ENCODE peak calls at places on chromosomes 16 and 17, in ten cellular contexts. P is brain microvascular endothelial cell, J is tibial artery, H is neuronal stem cell, F is AG04450, M is neural progenitor cell, R is stomach, G is lower lobe of right lung, V is heart right ventricle, O is mesenchymal stem cell. X is an unnamed sample.

GRCh38 chr16:52929478-52929877 is 123.2 kb downstream of the CHD9NB start:
- DNase-seq in P (no peak), J (no peak), H (no peak), F (no peak), M (no peak), R (no peak), G (no peak), V (no peak), O (no peak), X (no peak)

GRCh38 chr17:835263-835662 is 53.1 kb downstream of the MRM3 start:
- DNase-seq in P (peak), J (no peak), H (no peak), F (peak), M (peak), R (no peak), G (no peak), V (no peak), O (peak), X (peak)

GRCh38 chr17:6654816-6655731 is 3.5 kb downstream of the C17orf100 start:
- DNase-seq in P (no peak), J (no peak), H (no peak), F (no peak), M (peak), R (peak), G (peak), V (no peak), O (peak), X (no peak)

GRCh38 chr17:77734371-77735050 is 224.0 kb upstream of the TNRC6C start:
- DNase-seq in P (peak), J (peak), H (no peak), F (no peak), M (peak), R (peak), G (peak), V (peak), O (peak), X (peak)

GRCh38 chr16:81174644-81175324 is 63.7 kb upstream of the BCO1 start:
- DNase-seq in P (peak), J (no peak), H (no peak), F (peak), M (no peak), R (no peak), G (no peak), V (no peak), O (peak), X (no peak)

GRCh38 chr16:84013787-84014569 is 28.6 kb downstream of the SLC38A8 start:
- DNase-seq in P (peak), J (no peak), H (peak), F (no peak), M (peak), R (peak), G (peak), V (no peak), O (peak), X (no peak)

GRCh38 chr16:46961373-46962353 is 11.8 kb downstream of the DNAJA2 start:
- DNase-seq in P (no peak), J (no peak), H (no peak), F (no peak), M (no peak), R (no peak), G (no peak), V (no peak), O (no peak), X (no peak)

GRCh38 chr17:10398352-10398751 is 23.4 kb downstream of the MYH8 start:
- DNase-seq in P (no peak), J (no peak), H (no peak), F (no peak), M (peak), R (no peak), G (no peak), V (no peak), O (no peak), X (no peak)

GRCh38 chr17:69485901-69486643 is 71.6 kb downstream of the MAP2K6 start:
- DNase-seq in P (peak), J (no peak), H (no peak), F (no peak), M (no peak), R (no peak), G (no peak), V (no peak), O (peak), X (no peak)

GRCh38 chr16:8741636-8742427 is 55.6 kb downstream of the TMEM186 start:
- DNase-seq in P (no peak), J (no peak), H (no peak), F (no peak), M (no peak), R (no peak), G (no peak), V (no peak), O (no peak), X (no peak)

GRCh38 chr17:41486316-41486715 is 3.4 kb downstream of the KRT36 start:
- DNase-seq in P (no peak), J (no peak), H (no peak), F (no peak), M (no peak), R (no peak), G (no peak), V (no peak), O (no peak), X (no peak)

GRCh38 chr17:49046912-49047311 is 49.7 kb downstream of the IGF2BP1 start:
- DNase-seq in P (no peak), J (no peak), H (no peak), F (no peak), M (no peak), R (no peak), G (no peak), V (no peak), O (no peak), X (no peak)

GRCh38 chr17:45948881-45949624 is 50.0 kb upstream of the STH start:
- DNase-seq in P (peak), J (peak), H (peak), F (peak), M (peak), R (peak), G (peak), V (peak), O (peak), X (peak)

GRCh38 chr17:18981642-18982424 is 22.7 kb downstream of the FAM83G start:
- DNase-seq in P (peak), J (no peak), H (no peak), F (no peak), M (peak), R (peak), G (no peak), V (no peak), O (peak), X (no peak)

GRCh38 chr17:77420476-77420803 is 279.7 kb downstream of the SEC14L1 start:
- DNase-seq in P (no peak), J (no peak), H (no peak), F (no peak), M (no peak), R (no peak), G (no peak), V (no peak), O (no peak), X (no peak)

DNA sequence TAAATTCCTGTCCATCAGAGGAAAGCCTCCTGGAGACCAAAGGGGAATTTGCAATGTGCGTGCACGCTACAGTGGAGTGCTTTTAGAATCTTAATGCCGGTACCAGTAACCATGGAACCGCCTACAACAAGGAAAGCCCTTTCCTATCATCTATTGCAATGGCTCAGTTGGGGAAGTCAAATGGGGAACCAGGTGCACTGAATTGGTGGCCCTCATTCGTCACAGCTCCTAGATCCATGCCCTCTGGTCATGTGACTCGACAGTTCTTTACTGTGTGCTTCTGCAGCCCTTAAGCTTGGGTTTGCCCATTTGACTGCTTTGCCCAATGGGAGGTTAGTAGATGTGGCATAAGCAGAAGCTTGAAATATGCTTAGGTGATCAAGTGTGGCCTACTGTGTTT is 110.0 kb downstream of the XYLT1 start:
- DNase-seq in P (no peak), J (no peak), H (no peak), F (no peak), M (no peak), R (no peak), G (no peak), V (no peak), O (no peak), X (no peak)
- H3K4me3 ChIP-seq in P (no peak), J (no peak), H (no peak), F (no peak), M (no peak), R (no peak), G (no peak), V (no peak), O (no peak), X (no peak)

GRCh38 chr17:44174427-44174826 is 3.9 kb downstream of the ASB16 start:
- DNase-seq in P (no peak), J (no peak), H (no peak), F (no peak), M (no peak), R (no peak), G (no peak), V (no peak), O (no peak), X (no peak)

GRCh38 chr17:44167181-44167861 is 3.2 kb upstream of the ASB16 start:
- DNase-seq in P (no peak), J (no peak), H (no peak), F (no peak), M (no peak), R (no peak), G (no peak), V (no peak), O (no peak), X (no peak)

GRCh38 chr17:44171931-44172455 is 1.5 kb downstream of the ASB16 start:
- DNase-seq in P (no peak), J (no peak), H (no peak), F (no peak), M (no peak), R (no peak), G (no peak), V (no peak), O (no peak), X (no peak)

GRCh38 chr17:44170499-44171201 is at the start of gene ASB16:
- DNase-seq in P (no peak), J (peak), H (no peak), F (no peak), M (peak), R (peak), G (no peak), V (peak), O (peak), X (no peak)

GRCh38 chr17:44170135-44170498 is 387 bp upstream of the ASB16 start:
- DNase-seq in P (no peak), J (no peak), H (no peak), F (no peak), M (no peak), R (no peak), G (no peak), V (no peak), O (no peak), X (no peak)
- H3K27ac ChIP-seq in P (no peak), J (peak), H (peak), F (no peak), M (no peak), R (peak), G (no peak), V (peak), O (no peak), X (peak)

GRCh38 chr17:42670199-42670924 is 6.4 kb downstream of the PLEKHH3 start:
- DNase-seq in P (no peak), J (no peak), H (no peak), F (no peak), M (peak), R (no peak), G (no peak), V (no peak), O (no peak), X (no peak)
- H3K4me3 ChIP-seq in P (peak), J (no peak), H (no peak), F (no peak), M (peak), R (peak), G (peak), V (no peak), O (no peak), X (no peak)

GRCh38 chr17:17538417-17539391 is 42.5 kb upstream of the RASD1 start:
- DNase-seq in P (no peak), J (no peak), H (no peak), F (no peak), M (no peak), R (peak), G (no peak), V (no peak), O (no peak), X (no peak)

GRCh38 chr17:17536702-17537101 is 40.5 kb upstream of the RASD1 start:
- DNase-seq in P (no peak), J (no peak), H (no peak), F (no peak), M (no peak), R (no peak), G (no peak), V (no peak), O (no peak), X (no peak)

GRCh38 chr17:17535957-17536356 is 39.8 kb upstream of the RASD1 start:
- DNase-seq in P (peak), J (peak), H (no peak), F (no peak), M (no peak), R (peak), G (peak), V (peak), O (no peak), X (peak)

GRCh38 chr17:17539591-17539990 is 43.4 kb upstream of the RASD1 start:
- DNase-seq in P (no peak), J (no peak), H (no peak), F (no peak), M (no peak), R (no peak), G (no peak), V (no peak), O (no peak), X (no peak)

GRCh38 chr17:17537311-17538099 is 41.3 kb upstream of the RASD1 start:
- DNase-seq in P (no peak), J (no peak), H (no peak), F (no peak), M (no peak), R (no peak), G (no peak), V (no peak), O (peak), X (no peak)
- H3K27ac ChIP-seq in P (no peak), J (peak), H (no peak), F (no peak), M (no peak), R (peak), G (peak), V (no peak), O (no peak), X (no peak)

GRCh38 chr16:88635671-88636070 is 2.7 kb upstream of the IL17C start:
- DNase-seq in P (no peak), J (no peak), H (no peak), F (no peak), M (no peak), R (no peak), G (no peak), V (no peak), O (no peak), X (no peak)
- H3K4me3 ChIP-seq in P (no peak), J (no peak), H (no peak), F (no peak), M (no peak), R (no peak), G (no peak), V (no peak), O (no peak), X (no peak)

DNA sequence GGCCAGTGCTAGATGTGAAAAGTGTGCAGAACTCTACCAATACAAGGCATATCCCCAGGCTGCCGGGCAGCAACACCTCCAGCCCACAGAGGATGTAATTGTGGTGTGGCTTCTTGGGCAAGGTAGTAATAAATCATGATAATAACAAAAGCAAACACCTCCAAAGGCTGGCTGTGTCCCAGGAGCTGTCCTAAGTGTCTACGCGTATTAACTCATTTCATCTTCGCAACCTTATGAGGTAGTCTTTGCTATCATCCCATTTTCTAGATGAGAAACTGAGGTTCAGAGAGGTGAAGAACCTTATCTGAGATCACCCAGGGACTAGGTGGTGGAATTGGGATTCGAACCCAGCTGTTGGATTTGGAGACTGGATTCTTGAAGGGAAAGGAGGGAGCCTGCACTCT is 5.3 kb downstream of the PDK2 start:
- DNase-seq in P (no peak), J (no peak), H (no peak), F (no peak), M (no peak), R (no peak), G (peak), V (no peak), O (no peak), X (peak)
- H3K27ac ChIP-seq in P (no peak), J (peak), H (no peak), F (peak), M (no peak), R (peak), G (no peak), V (peak), O (peak), X (no peak)